ENCODE peak calls at places on chromosomes 12 and 14, in ten cellular contexts. J is fibroblast of mammary gland; P is BJ; I is NCI-H2081; R is cardiac muscle cell; Z is Ammon's horn; H is stimulated activated CD4-positive, alpha-beta T cell treated with anti-CD3 and anti-CD28 coated beads, Interleukin-1b, Interleukin-23, amount 100 ng/mL, for 48 hours; F is HFF-Myc; S is stimulated activated naive CD4-positive, alpha-beta T cell; K is choroid plexus epithelial cell. L is an unnamed sample.

GRCh38 chr12:3236345-3237153 is 159.4 kb downstream of the TSPAN9 start:
- DNase-seq in J (peak; percentile 58), P (no peak), I (peak; percentile 13), R (peak; percentile 64), Z (no peak), H (peak; percentile 41), F (peak; percentile 61), S (no peak), K (peak; percentile 79), L (no peak)

GRCh38 chr12:30691122-30691879 is 4.4 kb downstream of the IPO8 start:
- DNase-seq in J (peak; percentile 90), P (peak; percentile 24), I (no peak), R (peak; percentile 77), Z (peak; percentile 30), H (no peak), F (peak; percentile 74), S (no peak), K (peak; percentile 85), L (no peak)

GRCh38 chr12:125280482-125281377 is 215.5 kb downstream of the AACS start:
- DNase-seq in J (no peak), P (no peak), I (no peak), R (no peak), Z (no peak), H (no peak), F (no peak), S (no peak), K (no peak), L (peak; percentile 27)

GRCh38 chr14:57168138-57168695 is 100.5 kb downstream of the EXOC5 start:
- DNase-seq in J (peak; percentile 6), P (no peak), I (no peak), R (no peak), Z (no peak), H (no peak), F (no peak), S (no peak), K (no peak), L (no peak)

GRCh38 chr12:51678086-51678724 is 87.2 kb downstream of the SCN8A start:
- DNase-seq in J (peak; percentile 63), P (no peak), I (peak; percentile 35), R (peak; percentile 72), Z (peak; percentile 73), H (no peak), F (no peak), S (peak; percentile 11), K (peak; percentile 68), L (peak; percentile 54)

GRCh38 chr14:60720391-60720790 is 3.8 kb downstream of the SIX4 start:
- DNase-seq in J (no peak), P (no peak), I (no peak), R (no peak), Z (no peak), H (no peak), F (no peak), S (no peak), K (no peak), L (no peak)

GRCh38 chr14:99598774-99599173 is 5.2 kb downstream of the CCDC85C start:
- DNase-seq in J (no peak), P (no peak), I (no peak), R (no peak), Z (no peak), H (no peak), F (no peak), S (no peak), K (no peak), L (no peak)

GRCh38 chr14:30521899-30522736 is 36.8 kb upstream of the G2E3 start:
- DNase-seq in J (peak; percentile 62), P (no peak), I (peak; percentile 45), R (peak; percentile 62), Z (peak; percentile 51), H (no peak), F (peak; percentile 10), S (peak; percentile 58), K (peak; percentile 73), L (no peak)

GRCh38 chr14:77309122-77309521 is 11.6 kb downstream of the POMT2 start:
- DNase-seq in J (no peak), P (no peak), I (no peak), R (no peak), Z (no peak), H (no peak), F (no peak), S (no peak), K (no peak), L (no peak)

GRCh38 chr14:31660191-31660590 is 99.0 kb downstream of the NUBPL start:
- DNase-seq in J (no peak), P (no peak), I (no peak), R (no peak), Z (no peak), H (no peak), F (no peak), S (no peak), K (no peak), L (no peak)

GRCh38 chr14:58740584-58740983 is 102.8 kb downstream of the DACT1 start:
- DNase-seq in J (no peak), P (no peak), I (no peak), R (no peak), Z (peak; percentile 60), H (no peak), F (no peak), S (no peak), K (no peak), L (no peak)

GRCh38 chr14:22099942-22100763 is 426.5 kb upstream of the OR4E1 start:
- DNase-seq in J (peak; percentile 33), P (no peak), I (peak; percentile 13), R (peak; percentile 75), Z (peak; percentile 65), H (peak; percentile 54), F (peak; percentile 32), S (peak; percentile 46), K (peak; percentile 83), L (peak; percentile 54)

GRCh38 chr12:118480235-118480634 is 103.9 kb downstream of the SUDS3 start:
- DNase-seq in J (no peak), P (no peak), I (no peak), R (no peak), Z (no peak), H (no peak), F (no peak), S (no peak), K (no peak), L (no peak)

GRCh38 chr12:96156211-96156610 is 38.0 kb upstream of the ELK3 start:
- DNase-seq in J (no peak), P (no peak), I (no peak), R (no peak), Z (no peak), H (no peak), F (no peak), S (no peak), K (no peak), L (no peak)

GRCh38 chr14:70027785-70028428 is 148.7 kb downstream of the SMOC1 start:
- DNase-seq in J (peak; percentile 38), P (no peak), I (peak; percentile 49), R (peak; percentile 64), Z (peak; percentile 79), H (peak; percentile 51), F (no peak), S (peak; percentile 36), K (peak; percentile 69), L (peak; percentile 95)

L was measured in glutamatergic neuron.